ENCODE peak calls at places on chromosomes 13 and 19, in ten cellular contexts. Y is germinal center; F is amniotic epithelial cell; W is activated CD4-positive, alpha-beta T cell treated with anti-CD3 and anti-CD28 coated beads, Interleukin-2, amount 50 U/mL, for 48 hours; N is activated T-helper 1 cell treated with Interleukin-2 at 50 U/mL for 16 hours; E is amniotic stem cell; M is GF-D8; O is cardiac muscle cell; L is amygdala; H is nephron progenitor cell. U is an unnamed sample.

GRCh38 chr13:75803982-75804381 is 167.9 kb downstream of the LMO7 start:
- DNase-seq in W (no peak), Y (no peak), N (no peak), E (no peak), L (peak), H (no peak), O (peak), M (no peak), F (no peak), U (no peak)

GRCh38 chr13:46031581-46032263 is 20.8 kb downstream of the ZC3H13 start:
- DNase-seq in N (no peak), W (no peak), Y (no peak), H (no peak), O (no peak), F (no peak), M (no peak), L (no peak), E (no peak), U (no peak)

GRCh38 chr19:7610491-7611240 is 15.0 kb downstream of the CAMSAP3 start:
- DNase-seq in H (no peak), Y (no peak), N (no peak), L (no peak), E (no peak), O (no peak), W (no peak), F (no peak), M (no peak), U (no peak)

GRCh38 chr19:23882493-23882892 is 32.2 kb upstream of the ZNF726 start:
- DNase-seq in N (no peak), E (no peak), L (no peak), Y (no peak), H (no peak), W (no peak), M (no peak), F (no peak), O (no peak), U (no peak)

GRCh38 chr13:23960566-23961156 is 63.4 kb upstream of the C1QTNF9B start:
- DNase-seq in Y (no peak), M (peak), L (no peak), W (no peak), N (no peak), E (peak), H (peak), O (peak), F (peak), U (no peak)

GRCh38 chr13:35474551-35474950 is 1.9 kb downstream of the MAB21L1 start:
- DNase-seq in Y (no peak), H (peak), W (no peak), N (no peak), L (no peak), E (no peak), O (peak), F (no peak), M (no peak), U (no peak)

GRCh38 chr13:75050419-75051066 is 431.4 kb downstream of the TBC1D4 start:
- DNase-seq in Y (no peak), W (no peak), O (no peak), N (no peak), E (no peak), M (no peak), H (no peak), L (no peak), F (peak), U (no peak)

GRCh38 chr13:113378825-113379224 is 14.9 kb upstream of the GRTP1 start:
- DNase-seq in W (no peak), E (no peak), O (no peak), F (no peak), H (no peak), L (no peak), Y (no peak), M (no peak), N (no peak), U (no peak)

GRCh38 chr13:101579291-101579802 is 126.9 kb downstream of the ITGBL1 start:
- DNase-seq in Y (no peak), N (no peak), E (peak), W (no peak), O (peak), H (no peak), F (peak), M (no peak), L (peak), U (no peak)

GRCh38 chr19:32041681-32042292 is 303.6 kb upstream of the ZNF507 start:
- DNase-seq in L (peak), E (no peak), W (peak), F (no peak), N (no peak), O (peak), M (no peak), Y (no peak), H (peak), U (no peak)

GRCh38 chr13:112790735-112791641 is 101.2 kb downstream of the ATP11A start:
- DNase-seq in N (no peak), L (no peak), W (no peak), E (no peak), O (no peak), H (no peak), F (peak), M (no peak), Y (no peak), U (no peak)

GRCh38 chr19:49497047-49497789 is 984 bp downstream of the RPS11 start:
- DNase-seq in N (peak), E (no peak), W (peak), Y (peak), O (peak), H (no peak), M (peak), L (no peak), F (peak), U (peak)

GRCh38 chr19:45908956-45909355 is 5.6 kb downstream of the NANOS2 start:
- DNase-seq in O (no peak), M (no peak), W (no peak), E (no peak), N (no peak), F (no peak), L (no peak), Y (no peak), H (no peak), U (no peak)

GRCh38 chr13:32315255-32316029 is at the start of the genes BRCA2 and ZAR1L:
- DNase-seq in N (peak), H (peak), L (peak), F (peak), O (peak), W (peak), E (peak), Y (peak), M (peak), U (peak)

GRCh38 chr13:68050746-68051145 is 820.6 kb upstream of the PCDH9 start:
- DNase-seq in L (no peak), E (no peak), M (no peak), N (no peak), Y (no peak), W (no peak), O (no peak), F (no peak), H (no peak), U (no peak)

GRCh38 chr13:39601636-39602035 is 1.4 kb downstream of the LHFPL6 start:
- DNase-seq in F (no peak), O (no peak), Y (no peak), N (no peak), M (no peak), E (no peak), H (no peak), L (no peak), W (no peak), U (no peak)

GRCh38 chr13:80577951-80578670 is 237.2 kb upstream of the SPRY2 start:
- DNase-seq in W (no peak), Y (no peak), L (no peak), M (no peak), F (no peak), O (no peak), N (no peak), H (no peak), E (no peak), U (no peak)

GRCh38 chr13:52147225-52147624 is 12.2 kb downstream of the NEK3 start:
- DNase-seq in L (no peak), N (no peak), Y (no peak), W (no peak), H (no peak), O (no peak), M (no peak), F (no peak), E (no peak), U (no peak)

GRCh38 chr19:28956421-28956820 is 256.5 kb downstream of the UQCRFS1 start:
- DNase-seq in Y (no peak), W (no peak), N (no peak), F (no peak), L (no peak), E (no peak), H (no peak), O (no peak), M (no peak), U (no peak)

GRCh38 chr13:113209336-113209879 is at the start of gene CUL4A:
- DNase-seq in O (peak), M (peak), N (peak), W (peak), F (peak), Y (peak), H (peak), L (peak), E (peak), U (peak)

U was measured in CD8-positive, alpha-beta memory T cell.